ENCODE peak calls at places on chromosomes 2 and 18, in five cellular contexts. D is GM12878, F is K562, I is H1, C is HepG2. O is an unnamed sample.

GRCh38 chr18:51623653-51624052 is 426.2 kb upstream of the MEX3C start:
- DNase-seq in D (no peak), F (no peak), I (no peak), C (no peak), O (no peak)

GRCh38 chr18:60676807-60677206 is 304.2 kb upstream of the MC4R start:
- DNase-seq in D (no peak), F (no peak), I (no peak), C (no peak), O (no peak)

GRCh38 chr2:189254268-189254883 is 74.8 kb upstream of the COL5A2 start:
- DNase-seq in D (no peak), F (no peak), I (no peak), C (no peak), O (peak)

GRCh38 chr18:74951165-74951760 is 257.7 kb downstream of the PTGR3 start:
- DNase-seq in D (peak), F (no peak), I (no peak), C (peak), O (peak)

GRCh38 chr2:241252778-241253475 is 62.5 kb downstream of the HDLBP start:
- DNase-seq in D (no peak), F (no peak), I (no peak), C (no peak), O (no peak)

GRCh38 chr18:24987933-24988840 is 363.8 kb downstream of the ZNF521 start:
- DNase-seq in D (no peak), F (no peak), I (no peak), C (no peak), O (no peak)

GRCh38 chr2:179917272-179917671 is 55.9 kb upstream of the ZNF385B start:
- DNase-seq in D (no peak), F (no peak), I (no peak), C (peak), O (no peak)

GRCh38 chr18:9872823-9873222 is 12.9 kb upstream of the TXNDC2 start:
- DNase-seq in D (no peak), F (no peak), I (no peak), C (no peak), O (no peak)

GRCh38 chr2:128389521-128389920 is 70.9 kb upstream of the HS6ST1 start:
- DNase-seq in D (no peak), F (no peak), I (no peak), C (no peak), O (no peak)

GRCh38 chr2:135817946-135818345 is 19.0 kb downstream of the LCT start:
- DNase-seq in D (no peak), F (no peak), I (no peak), C (no peak), O (no peak)

GRCh38 chr2:36489296-36489695 is 108.7 kb downstream of the FEZ2 start:
- DNase-seq in D (no peak), F (no peak), I (no peak), C (no peak), O (peak)

GRCh38 chr2:16622399-16622968 is 43.1 kb downstream of the CYRIA start:
- DNase-seq in D (no peak), F (no peak), I (no peak), C (no peak), O (no peak)
- TF ChIP-seq HDAC2 in D (no peak), F (no peak), I (no peak), C (no peak), O (no peak)

GRCh38 chr2:160906878-160907277 is 253.3 kb upstream of the TANK start:
- DNase-seq in D (no peak), F (no peak), I (no peak), C (no peak), O (peak)
- TF ChIP-seq HDAC2 in D (no peak), F (no peak), I (no peak), C (no peak), O (no peak)

DNA sequence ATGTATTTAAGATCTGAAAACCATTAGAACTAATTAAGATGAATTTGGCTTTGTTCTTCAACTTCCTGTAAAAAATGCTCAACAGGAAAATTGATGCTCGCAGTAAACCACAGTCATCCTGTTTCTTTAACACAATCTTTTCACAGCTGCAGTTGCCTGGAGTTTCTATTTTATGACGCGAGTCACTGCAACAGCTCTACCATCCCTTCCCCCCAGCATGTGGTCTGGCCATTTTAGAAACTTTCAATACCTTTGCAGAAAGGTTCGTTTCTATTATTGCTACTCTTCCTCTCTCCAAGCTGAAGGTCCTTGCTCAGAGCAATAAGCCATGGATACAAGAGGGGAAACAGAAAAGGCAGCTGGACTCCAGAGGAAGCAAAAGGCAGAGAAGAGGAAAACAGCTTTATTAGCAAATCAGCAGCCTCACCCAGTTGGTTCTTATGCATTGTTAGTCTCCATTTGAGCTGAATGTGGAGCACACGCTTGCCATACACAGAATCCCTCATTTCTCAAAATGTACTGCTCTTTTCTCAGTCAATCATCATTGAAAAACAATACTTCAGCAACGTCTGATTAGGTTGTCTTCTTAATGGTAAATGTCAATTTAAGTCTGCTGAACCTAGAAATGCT is 3.9 kb downstream of the WIPF1 start:
- DNase-seq in D (peak), F (peak), I (no peak), C (no peak), O (no peak)
- TF ChIP-seq HDAC2 in D (no peak), F (no peak), I (no peak), C (no peak), O (no peak)

DNA sequence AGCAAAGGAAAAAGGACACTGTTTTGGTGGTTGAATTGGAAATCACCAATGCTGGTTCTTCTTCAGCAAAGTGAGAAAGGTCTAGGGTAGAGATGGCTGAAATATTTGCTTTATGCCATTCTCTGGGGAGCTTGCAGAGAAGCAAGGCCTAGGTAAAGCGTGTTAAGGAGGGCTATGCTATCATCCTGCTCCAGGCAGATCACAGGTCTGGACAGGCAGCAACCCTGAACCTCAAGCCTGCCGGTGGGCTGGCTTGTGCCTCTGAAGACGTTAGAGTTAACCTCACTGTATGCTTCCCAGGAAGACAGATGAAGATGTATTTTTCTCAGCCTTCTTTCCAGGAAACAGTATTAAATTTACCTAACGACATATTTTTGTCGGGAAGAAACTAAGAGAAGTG is 138.5 kb upstream of the LYPD6 start:
- DNase-seq in D (no peak), F (no peak), I (no peak), C (no peak), O (no peak)
- TF ChIP-seq HDAC2 in D (no peak), F (no peak), I (no peak), C (no peak), O (no peak)

DNA sequence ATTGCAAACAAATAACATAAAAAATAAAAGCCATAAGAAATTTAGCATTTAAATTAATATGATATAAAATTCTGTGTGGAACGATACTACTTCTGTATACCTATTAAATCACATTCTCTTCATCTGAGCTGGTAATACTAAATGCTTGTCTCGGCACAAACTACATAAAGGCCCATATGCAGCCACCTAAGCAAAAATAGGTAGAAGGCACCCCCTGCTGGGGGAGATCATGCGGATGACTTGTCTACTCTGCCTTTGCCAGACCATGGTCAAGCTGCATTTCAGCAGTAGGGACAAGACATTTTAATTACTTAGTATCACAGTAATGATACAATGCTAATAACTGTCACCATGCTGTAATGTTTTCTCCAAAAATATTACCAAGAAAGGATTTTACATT is 108.0 kb downstream of the CDH19 start:
- DNase-seq in D (no peak), F (peak), I (peak), C (peak), O (no peak)
- TF ChIP-seq HDAC2 in D (no peak), F (no peak), I (no peak), C (no peak), O (no peak)

GRCh38 chr2:186919272-186919671 is 70.3 kb upstream of the ZSWIM2 start:
- DNase-seq in D (no peak), F (no peak), I (no peak), C (no peak), O (peak)
- TF ChIP-seq HDAC2 in D (no peak), F (no peak), I (no peak), C (no peak), O (no peak)

DNA sequence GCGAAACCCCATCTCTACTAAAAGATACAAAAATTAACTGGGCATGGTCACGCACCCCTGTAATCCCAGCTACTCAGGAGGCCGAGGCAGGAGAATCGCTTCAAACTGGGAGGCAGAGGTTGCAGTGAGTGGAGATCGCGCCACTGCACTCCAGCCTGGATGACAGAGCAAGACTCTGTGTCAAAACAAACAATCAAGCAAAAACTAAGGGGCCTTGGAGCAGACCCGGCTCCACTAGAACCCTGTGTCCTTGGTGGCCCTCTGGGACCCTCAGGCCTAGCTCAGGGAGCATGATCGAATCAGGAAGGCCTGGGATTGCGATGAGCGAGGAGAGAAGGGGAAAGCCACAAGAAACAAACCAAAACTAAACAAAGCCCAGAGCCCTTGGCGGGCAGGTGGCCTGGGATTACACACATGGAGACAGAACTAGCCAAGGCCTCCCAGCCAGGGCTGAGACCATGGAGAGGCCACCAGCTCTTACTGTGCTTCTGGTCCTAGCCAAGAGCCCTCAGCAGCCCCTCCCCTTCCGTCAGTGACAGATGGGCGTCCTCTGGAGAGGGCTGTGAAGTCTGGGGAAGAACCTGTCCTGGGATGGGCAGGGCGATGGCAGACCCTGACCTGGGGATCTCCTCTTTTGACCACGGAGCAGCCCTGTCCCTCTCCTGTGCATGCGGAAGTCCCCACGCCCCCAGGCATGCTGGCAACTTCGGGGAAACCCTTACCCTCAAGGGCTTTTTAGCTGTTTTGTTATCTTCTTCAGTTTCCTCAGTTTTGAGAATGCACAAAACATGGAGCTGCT is 27.4 kb upstream of the CATIP start:
- DNase-seq in D (peak), F (no peak), I (no peak), C (no peak), O (no peak)
- TF ChIP-seq HDAC2 in D (no peak), F (no peak), I (no peak), C (no peak), O (no peak)

O was measured in A549.